ENCODE peak calls at places on chromosome 9, in five cellular contexts. M, O, E, J and K are unnamed samples.

GRCh38 chr9:28648723-28649122 is 1075.4 kb upstream of the C9orf72 start:
- DNase-seq in J (no peak), E (no peak), M (no peak), O (no peak), K (no peak)

GRCh38 chr9:136923881-136924280 is 20.7 kb downstream of the FBXW5 start:
- DNase-seq in M (no peak), E (no peak), O (no peak), J (no peak), K (no peak)

GRCh38 chr9:123085916-123086315 is 52.4 kb downstream of the GPR21 start:
- DNase-seq in O (no peak), J (no peak), E (no peak), M (no peak), K (no peak)

GRCh38 chr9:92988215-92988731 is 41.0 kb downstream of the FGD3 start:
- DNase-seq in E (no peak), J (no peak), M (no peak), O (no peak), K (no peak)

GRCh38 chr9:137016436-137016835 is 11.6 kb downstream of the ABCA2 start:
- DNase-seq in E (no peak), O (no peak), M (no peak), J (no peak), K (no peak)

GRCh38 chr9:4640027-4640426 is 22.1 kb upstream of the PLPP6 start:
- DNase-seq in E (no peak), J (peak), O (peak), M (peak), K (no peak)

GRCh38 chr9:137463194-137463930 is 4.2 kb upstream of the NSMF start:
- DNase-seq in J (no peak), O (no peak), M (no peak), E (no peak), K (no peak)

GRCh38 chr9:78765861-78766260 is 468.9 kb downstream of the PSAT1 start:
- DNase-seq in J (no peak), O (no peak), E (no peak), M (no peak), K (no peak)

GRCh38 chr9:129867138-129868032 is 32.1 kb downstream of the USP20 start:
- DNase-seq in E (no peak), J (no peak), O (no peak), M (peak), K (no peak)

GRCh38 chr9:21611896-21612295 is 129.8 kb upstream of the IFNE start:
- DNase-seq in E (no peak), J (no peak), O (no peak), M (no peak), K (no peak)

GRCh38 chr9:124341455-124342170 is 73.6 kb downstream of the PSMB7 start:
- DNase-seq in O (no peak), J (no peak), M (no peak), E (no peak), K (no peak)

GRCh38 chr9:4214506-4214905 is 85.4 kb downstream of the GLIS3 start:
- DNase-seq in M (no peak), J (no peak), E (no peak), O (no peak), K (no peak)

GRCh38 chr9:127209948-127210621 is 54.5 kb upstream of the GARNL3 start:
- DNase-seq in E (no peak), M (no peak), O (no peak), J (no peak), K (no peak)

GRCh38 chr9:86405926-86406325 is 51.7 kb upstream of the TUT7 start:
- DNase-seq in J (no peak), O (no peak), M (no peak), E (peak), K (peak)

GRCh38 chr9:75229605-75230332 is 141.5 kb downstream of the OSTF1 start:
- DNase-seq in O (no peak), J (no peak), M (no peak), E (peak), K (no peak)
- TF ChIP-seq CTCF in O (no peak), J (no peak), M (no peak), E (peak), K (no peak)

GRCh38 chr9:108535526-108535925 is 320.3 kb downstream of the ACTL7B start:
- DNase-seq in J (no peak), E (no peak), O (peak), M (peak), K (no peak)
- TF ChIP-seq CTCF in J (no peak), E (peak), O (peak), M (peak), K (peak)

GRCh38 chr9:11194249-11194648 is 581.4 kb upstream of the PTPRD start:
- DNase-seq in M (no peak), E (no peak), J (no peak), O (no peak), K (no peak)

GRCh38 chr9:11204521-11204920 is 591.7 kb upstream of the PTPRD start:
- DNase-seq in E (no peak), M (no peak), O (no peak), J (no peak), K (no peak)

DNA sequence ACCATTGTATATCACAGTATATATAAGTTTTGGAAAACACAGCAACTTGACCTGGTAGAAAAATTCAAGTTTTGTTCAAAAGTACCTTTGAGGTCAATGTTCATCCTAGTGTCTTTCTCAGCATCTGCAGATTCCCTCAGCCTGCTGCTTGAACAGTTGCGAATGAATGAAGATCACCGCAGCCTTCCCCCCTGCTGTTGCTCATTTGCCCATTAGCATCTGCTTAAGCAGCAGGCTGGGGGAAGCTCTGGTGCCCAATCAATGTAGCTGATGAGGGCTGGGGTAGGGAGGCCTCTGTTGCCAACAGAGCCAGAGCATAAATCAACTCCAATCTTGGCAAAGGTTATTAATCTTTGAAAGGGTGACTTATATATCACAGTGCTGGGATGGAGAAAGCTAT is 586.5 kb upstream of the PTPRD start:
- DNase-seq in E (no peak), J (no peak), O (no peak), M (peak), K (no peak)
- TF ChIP-seq CTCF in E (no peak), J (no peak), O (no peak), M (no peak), K (no peak)

GRCh38 chr9:88532320-88532719 is 2.7 kb upstream of the NXNL2 start:
- DNase-seq in E (peak), J (no peak), M (peak), O (peak), K (no peak)
- TF ChIP-seq CTCF in E (peak), J (no peak), M (peak), O (peak), K (no peak)

GRCh38 chr9:14391620-14392019 is 77.7 kb upstream of the NFIB start:
- DNase-seq in O (no peak), E (no peak), J (no peak), M (no peak), K (no peak)

GRCh38 chr9:14389622-14390021 is 75.7 kb upstream of the NFIB start:
- DNase-seq in M (no peak), E (no peak), J (no peak), O (no peak), K (no peak)

GRCh38 chr9:14393382-14393781 is 79.4 kb upstream of the NFIB start:
- DNase-seq in J (no peak), O (no peak), M (no peak), E (no peak), K (no peak)

GRCh38 chr9:14383815-14384214 is 69.9 kb upstream of the NFIB start:
- DNase-seq in M (no peak), J (no peak), O (no peak), E (no peak), K (no peak)

DNA sequence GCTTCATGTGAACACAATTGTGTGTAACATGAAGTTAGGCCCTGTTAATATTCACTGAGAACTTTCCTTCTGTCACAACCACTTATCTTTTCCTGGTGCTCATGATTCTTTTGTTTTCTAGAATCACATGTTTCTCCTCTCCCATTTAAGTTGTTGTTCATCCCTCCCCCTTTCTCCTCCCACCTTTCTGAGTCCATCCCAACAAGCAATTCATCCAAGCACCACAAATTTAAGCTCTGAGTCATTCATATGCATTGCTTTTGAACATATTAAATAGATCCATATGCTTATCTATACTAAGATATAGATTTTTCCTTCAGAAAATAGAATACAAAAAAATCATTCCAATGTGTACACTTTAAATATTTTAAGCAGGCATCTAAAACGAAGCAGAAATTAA is 75.2 kb upstream of the NFIB start:
- DNase-seq in E (no peak), M (no peak), J (no peak), O (no peak), K (no peak)
- TF ChIP-seq CTCF in E (no peak), M (no peak), J (no peak), O (no peak), K (no peak)

DNA sequence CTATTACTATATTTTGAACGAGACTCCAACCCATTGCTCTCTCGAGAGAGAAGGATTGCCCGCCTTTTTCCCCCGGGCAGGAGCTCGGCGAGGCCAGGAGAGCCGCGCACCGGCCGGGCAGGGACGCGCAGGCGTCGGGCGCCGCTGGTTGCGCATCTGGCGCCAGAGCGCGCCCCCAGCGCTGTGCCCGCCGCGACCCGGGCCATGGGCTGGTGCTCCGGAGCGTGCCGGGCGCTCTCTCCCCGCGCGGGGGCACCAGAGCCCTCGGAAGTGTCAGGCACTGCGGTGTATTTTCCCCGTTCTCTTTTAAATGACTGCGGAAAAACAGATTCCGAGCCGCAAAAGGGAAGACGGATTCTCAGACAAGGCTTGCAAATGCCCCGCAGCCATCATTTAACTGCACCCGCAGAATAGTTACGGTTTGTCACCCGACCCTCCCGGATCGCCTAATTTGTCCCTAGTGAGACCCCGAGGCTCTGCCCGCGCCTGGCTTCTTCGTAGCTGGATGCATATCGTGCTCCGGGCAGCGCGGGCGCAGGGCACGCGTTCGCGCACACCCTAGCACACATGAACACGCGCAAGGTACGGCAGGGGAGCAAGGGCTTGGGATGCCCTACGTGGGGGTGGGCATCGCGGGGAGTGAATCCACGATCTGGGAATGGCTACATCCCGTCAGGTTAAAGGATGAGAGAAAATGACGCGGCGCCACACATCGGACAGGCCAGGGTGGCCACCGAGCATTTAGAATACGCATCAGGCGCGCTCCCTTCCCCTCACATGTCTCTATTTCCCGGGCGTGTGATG is 1.1 kb upstream of the NTRK2 start:
- DNase-seq in O (peak), J (no peak), M (peak), E (peak), K (peak)
- TF ChIP-seq CTCF in O (peak), J (no peak), M (peak), E (peak), K (peak)

GRCh38 chr9:10366171-10366779 is 246.5 kb downstream of the PTPRD start:
- DNase-seq in O (peak), E (no peak), J (no peak), M (no peak), K (no peak)
- TF ChIP-seq CTCF in O (peak), E (peak), J (no peak), M (peak), K (peak)

DNA sequence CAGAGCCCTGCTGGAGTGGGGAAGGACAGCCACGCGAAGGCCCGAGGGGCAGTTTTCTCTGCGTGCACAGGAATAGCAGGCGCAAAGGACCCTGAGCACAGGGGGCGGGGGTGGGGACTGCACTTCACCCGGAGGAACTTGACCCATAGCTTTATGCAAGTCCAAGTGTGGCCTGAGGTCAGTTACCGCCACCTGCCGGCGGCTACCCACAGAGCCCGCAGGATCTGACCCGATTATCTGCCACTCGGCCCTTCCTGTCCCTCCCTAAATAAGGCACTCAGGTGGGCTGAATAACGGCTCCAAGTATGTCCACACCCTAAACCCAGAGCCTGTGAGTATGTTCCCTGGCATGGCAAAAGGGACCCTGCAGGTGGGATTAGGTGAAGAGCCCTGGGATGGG is 65.4 kb upstream of the FCN1 start:
- DNase-seq in O (peak), E (no peak), M (peak), J (no peak), K (no peak)
- TF ChIP-seq CTCF in O (peak), E (no peak), M (peak), J (no peak), K (peak)

GRCh38 chr9:6194934-6195333 is 20.7 kb upstream of the IL33 start:
- DNase-seq in E (no peak), M (peak), J (no peak), O (no peak), K (no peak)

GRCh38 chr9:6198251-6198650 is 17.4 kb upstream of the IL33 start:
- DNase-seq in O (no peak), E (no peak), J (no peak), M (no peak), K (no peak)

GRCh38 chr9:6195714-6196360 is 19.8 kb upstream of the IL33 start:
- DNase-seq in E (no peak), O (no peak), J (no peak), M (no peak), K (no peak)

GRCh38 chr9:6199596-6199995 is 16.0 kb upstream of the IL33 start:
- DNase-seq in J (no peak), O (no peak), E (no peak), M (no peak), K (no peak)

GRCh38 chr9:6197330-6197729 is 18.3 kb upstream of the IL33 start:
- DNase-seq in M (no peak), O (no peak), E (no peak), J (no peak), K (no peak)
- TF ChIP-seq CTCF in M (peak), O (peak), E (peak), J (no peak), K (peak)